ENCODE peak calls at places on chromosomes 16 and 17, in six cellular contexts. One of them, this sample, is unnamed. For H3K27me3, the result is how much of the 10 kb centered on the place peaks cover.

GRCh38 chr16:86951831-86952598 is 365.2 kb downstream of the C16orf95 start:
- DNase-seq in MG63: peak
- DNase-seq in pancreas: no peak
- DNase-seq in sigmoid colon: no peak
- DNase-seq in tibial nerve: no peak
- DNase-seq in kidney epithelial cell: peak
- DNase-seq in this sample: no peak

GRCh38 chr17:49971848-49972485 is 3.0 kb downstream of the DLX4 start:
- DNase-seq in pancreas: no peak
- DNase-seq in sigmoid colon: no peak
- DNase-seq in MG63: peak
- DNase-seq in kidney epithelial cell: no peak
- DNase-seq in tibial nerve: no peak
- DNase-seq in this sample: no peak

GRCh38 chr16:26983426-26983825 is 83.3 kb upstream of the C16orf82 start:
- DNase-seq in kidney epithelial cell: no peak
- DNase-seq in sigmoid colon: no peak
- DNase-seq in tibial nerve: no peak
- DNase-seq in MG63: peak
- DNase-seq in pancreas: no peak
- DNase-seq in this sample: no peak

GRCh38 chr17:63516910-63517824 is 6.0 kb upstream of the KCNH6 start:
- DNase-seq in pancreas: no peak
- DNase-seq in sigmoid colon: no peak
- DNase-seq in kidney epithelial cell: peak
- DNase-seq in MG63: peak
- DNase-seq in tibial nerve: no peak
- DNase-seq in this sample: no peak

GRCh38 chr16:19520861-19521331 is 1.0 kb downstream of the GDE1 start:
- DNase-seq in MG63: no peak
- DNase-seq in pancreas: no peak
- DNase-seq in tibial nerve: no peak
- DNase-seq in kidney epithelial cell: no peak
- DNase-seq in sigmoid colon: no peak
- DNase-seq in this sample: no peak

GRCh38 chr16:11530171-11530940 is 56.4 kb downstream of the LITAF start:
- DNase-seq in MG63: no peak
- DNase-seq in sigmoid colon: no peak
- DNase-seq in kidney epithelial cell: no peak
- DNase-seq in tibial nerve: no peak
- DNase-seq in pancreas: no peak
- DNase-seq in this sample: no peak

GRCh38 chr16:22372882-22373661 is 1.3 kb downstream of the CDR2 start:
- DNase-seq in kidney epithelial cell: no peak
- DNase-seq in MG63: no peak
- DNase-seq in tibial nerve: no peak
- DNase-seq in sigmoid colon: no peak
- DNase-seq in pancreas: no peak
- DNase-seq in this sample: no peak

GRCh38 chr17:58344047-58344790 is 7.8 kb downstream of the SUPT4H1 start:
- DNase-seq in sigmoid colon: no peak
- DNase-seq in pancreas: peak
- DNase-seq in MG63: no peak
- DNase-seq in tibial nerve: no peak
- DNase-seq in kidney epithelial cell: no peak
- DNase-seq in this sample: no peak

GRCh38 chr17:78922876-78923498 is 2.2 kb downstream of the TIMP2 start:
- DNase-seq in sigmoid colon: no peak
- DNase-seq in tibial nerve: no peak
- DNase-seq in MG63: no peak
- DNase-seq in kidney epithelial cell: no peak
- DNase-seq in pancreas: no peak
- DNase-seq in this sample: no peak

GRCh38 chr17:77728022-77728671 is 230.4 kb upstream of the TNRC6C start:
- DNase-seq in kidney epithelial cell: no peak
- DNase-seq in MG63: no peak
- DNase-seq in tibial nerve: peak
- DNase-seq in sigmoid colon: no peak
- DNase-seq in pancreas: no peak
- DNase-seq in this sample: no peak

GRCh38 chr17:62892069-62892675 is 73.9 kb upstream of the TANC2 start:
- DNase-seq in tibial nerve: no peak
- DNase-seq in pancreas: no peak
- DNase-seq in kidney epithelial cell: no peak
- DNase-seq in MG63: no peak
- DNase-seq in sigmoid colon: no peak
- DNase-seq in this sample: no peak

GRCh38 chr17:63419949-63420867 is 25.9 kb downstream of the CYB561 start:
- DNase-seq in tibial nerve: no peak
- DNase-seq in kidney epithelial cell: no peak
- DNase-seq in pancreas: peak
- DNase-seq in MG63: no peak
- DNase-seq in sigmoid colon: no peak
- DNase-seq in this sample: no peak

GRCh38 chr16:50570808-50571598 is 22.8 kb downstream of the NKD1 start:
- DNase-seq in sigmoid colon: no peak
- DNase-seq in pancreas: no peak
- DNase-seq in kidney epithelial cell: no peak
- DNase-seq in tibial nerve: no peak
- DNase-seq in MG63: no peak
- DNase-seq in this sample: no peak

GRCh38 chr17:43536236-43537088 is 9.7 kb downstream of the ETV4 start:
- DNase-seq in kidney epithelial cell: no peak
- DNase-seq in sigmoid colon: no peak
- DNase-seq in pancreas: no peak
- DNase-seq in MG63: peak
- DNase-seq in tibial nerve: no peak
- DNase-seq in this sample: no peak

GRCh38 chr17:1270210-1271019 is at the start of gene BHLHA9:
- DNase-seq in sigmoid colon: no peak
- DNase-seq in MG63: no peak
- DNase-seq in pancreas: peak
- DNase-seq in kidney epithelial cell: no peak
- DNase-seq in tibial nerve: no peak
- DNase-seq in this sample: no peak

DNA sequence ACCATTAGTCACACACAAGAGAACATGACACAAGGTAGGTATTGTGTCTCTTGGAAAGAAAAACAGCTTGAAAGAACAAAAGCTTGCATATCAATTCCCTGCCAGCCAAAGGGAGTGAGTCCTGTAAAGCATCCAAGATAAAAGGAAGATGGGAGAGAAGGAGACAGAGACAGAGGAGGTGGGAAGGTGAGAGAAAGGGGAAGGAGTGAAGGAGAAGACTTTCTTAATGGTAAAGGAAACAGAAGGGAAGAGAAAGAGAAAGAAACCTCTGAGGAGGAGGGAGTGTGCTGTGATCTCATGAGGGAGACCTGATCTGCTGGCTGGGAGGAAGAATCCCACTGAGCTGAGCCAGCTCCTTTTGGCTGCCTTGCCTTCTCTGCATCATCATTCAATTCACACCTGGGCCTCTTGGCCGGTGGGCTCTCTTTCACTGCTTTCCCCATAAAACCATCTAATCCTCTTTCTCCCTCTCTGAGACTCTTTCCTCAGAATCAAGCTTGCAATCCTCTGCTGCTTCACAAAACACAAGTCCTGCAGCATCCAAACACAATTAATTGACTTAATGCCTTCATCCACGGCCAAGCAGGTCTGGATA is 271.6 kb downstream of the ABCC12 start:
- DNase-seq in kidney epithelial cell: no peak
- DNase-seq in MG63: no peak
- DNase-seq in tibial nerve: no peak
- DNase-seq in pancreas: no peak
- DNase-seq in sigmoid colon: no peak
- DNase-seq in this sample: no peak
- H3K27me3 ChIP-seq in kidney epithelial cell: under half
- H3K27me3 ChIP-seq in MG63: under half
- H3K27me3 ChIP-seq in tibial nerve: under half
- H3K27me3 ChIP-seq in pancreas: under half
- H3K27me3 ChIP-seq in sigmoid colon: under half
- H3K27me3 ChIP-seq in this sample: under half

GRCh38 chr17:48642059-48642842 is 16.1 kb upstream of the HOXB9 start:
- DNase-seq in sigmoid colon: peak
- DNase-seq in MG63: no peak
- DNase-seq in kidney epithelial cell: no peak
- DNase-seq in tibial nerve: no peak
- DNase-seq in pancreas: no peak
- DNase-seq in this sample: no peak

GRCh38 chr17:48639982-48640857 is 14.1 kb upstream of the HOXB9 start:
- DNase-seq in kidney epithelial cell: no peak
- DNase-seq in MG63: no peak
- DNase-seq in tibial nerve: no peak
- DNase-seq in sigmoid colon: peak
- DNase-seq in pancreas: no peak
- DNase-seq in this sample: no peak

GRCh38 chr17:48642843-48643696 is 16.9 kb upstream of the HOXB9 start:
- DNase-seq in tibial nerve: no peak
- DNase-seq in MG63: no peak
- DNase-seq in pancreas: no peak
- DNase-seq in kidney epithelial cell: no peak
- DNase-seq in sigmoid colon: peak
- DNase-seq in this sample: no peak

GRCh38 chr17:48640858-48641180 is 14.7 kb upstream of the HOXB9 start:
- DNase-seq in tibial nerve: no peak
- DNase-seq in sigmoid colon: no peak
- DNase-seq in kidney epithelial cell: no peak
- DNase-seq in MG63: no peak
- DNase-seq in pancreas: no peak
- DNase-seq in this sample: no peak

GRCh38 chr17:48641541-48642058 is 15.4 kb upstream of the HOXB9 start:
- DNase-seq in kidney epithelial cell: no peak
- DNase-seq in tibial nerve: no peak
- DNase-seq in pancreas: no peak
- DNase-seq in sigmoid colon: peak
- DNase-seq in MG63: no peak
- DNase-seq in this sample: no peak
- H3K27me3 ChIP-seq in kidney epithelial cell: under half
- H3K27me3 ChIP-seq in tibial nerve: under half
- H3K27me3 ChIP-seq in pancreas: half or more
- H3K27me3 ChIP-seq in sigmoid colon: under half
- H3K27me3 ChIP-seq in MG63: under half
- H3K27me3 ChIP-seq in this sample: half or more

GRCh38 chr17:6912110-6913051 is 80.9 kb upstream of the TEKT1 start:
- DNase-seq in tibial nerve: no peak
- DNase-seq in sigmoid colon: no peak
- DNase-seq in MG63: no peak
- DNase-seq in pancreas: no peak
- DNase-seq in kidney epithelial cell: no peak
- DNase-seq in this sample: no peak
- H3K27me3 ChIP-seq in tibial nerve: under half
- H3K27me3 ChIP-seq in sigmoid colon: under half
- H3K27me3 ChIP-seq in MG63: under half
- H3K27me3 ChIP-seq in pancreas: under half
- H3K27me3 ChIP-seq in kidney epithelial cell: under half
- H3K27me3 ChIP-seq in this sample: under half

GRCh38 chr16:85377388-85378144 is 235.6 kb upstream of the GSE1 start:
- DNase-seq in kidney epithelial cell: no peak
- DNase-seq in MG63: no peak
- DNase-seq in sigmoid colon: no peak
- DNase-seq in pancreas: peak
- DNase-seq in tibial nerve: no peak
- DNase-seq in this sample: no peak
- H3K27me3 ChIP-seq in kidney epithelial cell: under half
- H3K27me3 ChIP-seq in MG63: under half
- H3K27me3 ChIP-seq in sigmoid colon: under half
- H3K27me3 ChIP-seq in pancreas: under half
- H3K27me3 ChIP-seq in tibial nerve: under half
- H3K27me3 ChIP-seq in this sample: under half

GRCh38 chr16:88871730-88872416 is 5.4 kb upstream of the PABPN1L start:
- DNase-seq in tibial nerve: no peak
- DNase-seq in pancreas: no peak
- DNase-seq in kidney epithelial cell: no peak
- DNase-seq in MG63: no peak
- DNase-seq in sigmoid colon: no peak
- DNase-seq in this sample: no peak
- H3K27me3 ChIP-seq in tibial nerve: under half
- H3K27me3 ChIP-seq in pancreas: under half
- H3K27me3 ChIP-seq in kidney epithelial cell: under half
- H3K27me3 ChIP-seq in MG63: under half
- H3K27me3 ChIP-seq in sigmoid colon: under half
- H3K27me3 ChIP-seq in this sample: under half